ENCODE peak calls at places on chromosomes 11 and 22, in five cellular contexts. One of them, this sample, is unnamed.

GRCh38 chr11:88042238-88043032 is 132.8 kb downstream of the RAB38 start:
- DNase-seq in K562: no peak
- DNase-seq in HepG2: no peak
- DNase-seq in GM23338: no peak
- DNase-seq in H1: no peak
- DNase-seq in this sample: no peak

GRCh38 chr11:4881860-4882500 is at the start of gene OR51T1:
- DNase-seq in K562: peak; percentile 65
- DNase-seq in HepG2: no peak
- DNase-seq in GM23338: no peak
- DNase-seq in H1: no peak
- DNase-seq in this sample: no peak

GRCh38 chr11:119525180-119525854 is 102.3 kb upstream of the THY1 start:
- DNase-seq in K562: no peak
- DNase-seq in HepG2: no peak
- DNase-seq in GM23338: no peak
- DNase-seq in H1: no peak
- DNase-seq in this sample: no peak

GRCh38 chr22:21568207-21569075 is 927 bp downstream of the UBE2L3 start:
- DNase-seq in K562: peak; percentile 87
- DNase-seq in HepG2: peak; percentile 34
- DNase-seq in GM23338: peak; percentile 50
- DNase-seq in H1: no peak
- DNase-seq in this sample: no peak

GRCh38 chr11:122735031-122735430 is 79.5 kb downstream of the UBASH3B start:
- DNase-seq in K562: no peak
- DNase-seq in HepG2: no peak
- DNase-seq in GM23338: no peak
- DNase-seq in H1: no peak
- DNase-seq in this sample: no peak

GRCh38 chr11:94147433-94147845 is 18.8 kb downstream of the PANX1 start:
- DNase-seq in K562: no peak
- DNase-seq in HepG2: no peak
- DNase-seq in GM23338: no peak
- DNase-seq in H1: no peak
- DNase-seq in this sample: no peak

GRCh38 chr22:38725900-38726655 is 20.3 kb downstream of the GTPBP1 start:
- DNase-seq in K562: no peak
- DNase-seq in HepG2: no peak
- DNase-seq in GM23338: no peak
- DNase-seq in H1: no peak
- DNase-seq in this sample: no peak

GRCh38 chr11:120169981-120170698 is 32.2 kb upstream of the TRIM29 start:
- DNase-seq in K562: no peak
- DNase-seq in HepG2: no peak
- DNase-seq in GM23338: no peak
- DNase-seq in H1: no peak
- DNase-seq in this sample: no peak

GRCh38 chr11:73521621-73522020 is 76.3 kb downstream of the FAM168A start:
- DNase-seq in K562: no peak
- DNase-seq in HepG2: peak; percentile 43
- DNase-seq in GM23338: no peak
- DNase-seq in H1: no peak
- DNase-seq in this sample: peak; percentile 53

GRCh38 chr11:130771708-130772107 is 144.6 kb downstream of the SNX19 start:
- DNase-seq in K562: no peak
- DNase-seq in HepG2: no peak
- DNase-seq in GM23338: no peak
- DNase-seq in H1: no peak
- DNase-seq in this sample: no peak

GRCh38 chr11:95364324-95365295 is 133.6 kb upstream of the SESN3 start:
- DNase-seq in K562: no peak
- DNase-seq in HepG2: peak; percentile 79
- DNase-seq in GM23338: no peak
- DNase-seq in H1: no peak
- DNase-seq in this sample: no peak

GRCh38 chr11:119160151-119160550 is 8.4 kb upstream of the NLRX1 start:
- DNase-seq in K562: no peak
- DNase-seq in HepG2: no peak
- DNase-seq in GM23338: no peak
- DNase-seq in H1: no peak
- DNase-seq in this sample: no peak

GRCh38 chr22:37218771-37219411 is 6.6 kb upstream of the SSTR3 start:
- DNase-seq in K562: no peak
- DNase-seq in HepG2: no peak
- DNase-seq in GM23338: no peak
- DNase-seq in H1: no peak
- DNase-seq in this sample: peak; percentile 99

GRCh38 chr11:10454902-10455631 is at the start of gene AMPD3:
- DNase-seq in K562: peak; percentile 82
- DNase-seq in HepG2: peak; percentile 65
- DNase-seq in GM23338: peak; percentile 24
- DNase-seq in H1: no peak
- DNase-seq in this sample: peak; percentile 48

GRCh38 chr11:114200785-114201184 is 95.4 kb upstream of the NNMT start:
- DNase-seq in K562: no peak
- DNase-seq in HepG2: no peak
- DNase-seq in GM23338: no peak
- DNase-seq in H1: no peak
- DNase-seq in this sample: no peak

GRCh38 chr11:14026961-14027360 is 64.4 kb downstream of the SPON1 start:
- DNase-seq in K562: no peak
- DNase-seq in HepG2: no peak
- DNase-seq in GM23338: no peak
- DNase-seq in H1: no peak
- DNase-seq in this sample: no peak

GRCh38 chr11:63737718-63738117 is 30.9 kb downstream of the ZFTA start:
- DNase-seq in K562: no peak
- DNase-seq in HepG2: peak; percentile 56
- DNase-seq in GM23338: no peak
- DNase-seq in H1: no peak
- DNase-seq in this sample: no peak

GRCh38 chr11:63738720-63739360 is 29.7 kb downstream of the ZFTA start:
- DNase-seq in K562: peak; percentile 49
- DNase-seq in HepG2: peak; percentile 65
- DNase-seq in GM23338: peak; percentile 87
- DNase-seq in H1: no peak
- DNase-seq in this sample: peak; percentile 19

DNA sequence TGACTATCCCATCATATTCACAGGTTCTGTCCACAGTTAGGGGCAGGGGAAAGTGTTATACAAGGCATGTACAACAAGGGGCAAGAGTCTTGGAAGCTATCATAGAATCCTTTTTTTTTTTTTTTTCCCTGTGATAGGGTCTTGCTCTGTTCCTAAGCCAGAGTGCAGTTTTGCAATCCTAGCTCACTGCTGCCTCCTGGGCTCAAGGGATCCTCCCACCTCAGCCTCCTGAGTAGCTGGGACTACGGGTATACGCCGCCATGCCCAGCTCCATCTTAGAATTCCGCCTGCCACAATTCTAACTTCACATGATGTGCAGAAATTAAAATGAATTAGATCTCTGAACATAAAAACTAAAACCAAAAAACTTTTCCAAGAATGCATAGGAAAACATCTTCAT is 31.7 kb downstream of the ZFTA start:
- DNase-seq in K562: no peak
- DNase-seq in HepG2: no peak
- DNase-seq in GM23338: no peak
- DNase-seq in H1: no peak
- DNase-seq in this sample: no peak
- H3K27ac ChIP-seq in K562: no peak overlapping the region
- H3K27ac ChIP-seq in HepG2: no peak overlapping the region
- H3K27ac ChIP-seq in GM23338: no peak overlapping the region
- H3K27ac ChIP-seq in H1: no peak overlapping the region
- H3K27ac ChIP-seq in this sample: no peak overlapping the region

GRCh38 chr22:50729391-50730012 is 8.5 kb upstream of the ACR start:
- DNase-seq in K562: no peak
- DNase-seq in HepG2: no peak
- DNase-seq in GM23338: peak; percentile 30
- DNase-seq in H1: no peak
- DNase-seq in this sample: no peak

GRCh38 chr22:50730013-50730891 is 7.8 kb upstream of the ACR start:
- DNase-seq in K562: no peak
- DNase-seq in HepG2: no peak
- DNase-seq in GM23338: peak; percentile 30
- DNase-seq in H1: no peak
- DNase-seq in this sample: no peak

GRCh38 chr22:50732681-50733080 is 5.3 kb upstream of the ACR start:
- DNase-seq in K562: no peak
- DNase-seq in HepG2: no peak
- DNase-seq in GM23338: no peak
- DNase-seq in H1: no peak
- DNase-seq in this sample: no peak

GRCh38 chr22:50731811-50732624 is 6.0 kb upstream of the ACR start:
- DNase-seq in K562: peak; percentile 73
- DNase-seq in HepG2: peak; percentile 28
- DNase-seq in GM23338: peak; percentile 42
- DNase-seq in H1: no peak
- DNase-seq in this sample: no peak

DNA sequence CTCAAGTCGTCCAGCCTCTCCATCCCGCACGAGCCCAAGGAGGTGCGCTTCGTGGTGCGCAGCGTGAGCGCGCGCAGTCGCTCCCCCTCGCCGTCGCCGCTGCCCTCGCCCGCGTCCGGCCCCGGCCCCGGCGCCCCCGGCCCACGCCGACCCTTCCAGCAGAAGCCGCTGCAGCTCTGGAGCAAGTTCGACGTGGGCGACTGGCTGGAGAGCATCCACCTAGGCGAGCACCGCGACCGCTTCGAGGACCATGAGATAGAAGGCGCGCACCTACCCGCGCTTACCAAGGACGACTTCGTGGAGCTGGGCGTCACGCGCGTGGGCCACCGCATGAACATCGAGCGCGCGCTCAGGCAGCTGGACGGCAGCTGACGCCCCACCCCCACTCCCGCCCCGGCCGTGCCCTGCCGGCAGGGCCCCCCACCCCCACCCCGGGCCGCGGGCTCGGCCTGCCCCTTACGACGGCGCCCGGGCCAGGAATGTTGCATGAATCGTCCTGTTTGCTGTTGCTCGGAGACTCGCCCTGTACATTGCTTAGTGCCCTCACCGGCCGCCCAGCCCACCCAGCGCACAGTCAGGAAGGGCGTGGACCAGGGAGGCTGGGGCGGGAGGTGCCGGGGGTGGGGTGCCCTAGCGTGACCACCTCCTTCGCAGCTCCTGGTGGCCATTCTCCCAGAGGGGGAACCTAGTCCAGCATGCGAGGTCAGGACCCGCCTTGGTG is 6.9 kb upstream of the ACR start:
- DNase-seq in K562: no peak
- DNase-seq in HepG2: no peak
- DNase-seq in GM23338: peak; percentile 61
- DNase-seq in H1: no peak
- DNase-seq in this sample: no peak
- TF ChIP-seq CREB1 in K562: no peak
- TF ChIP-seq CREB1 in HepG2: no peak
- TF ChIP-seq CREB1 in GM23338: no peak
- TF ChIP-seq CREB1 in H1: no peak
- TF ChIP-seq CREB1 in this sample: no peak

GRCh38 chr11:3164138-3164539 is 971 bp downstream of the OSBPL5 start:
- DNase-seq in K562: no peak
- DNase-seq in HepG2: no peak
- DNase-seq in GM23338: no peak
- DNase-seq in H1: no peak
- DNase-seq in this sample: no peak

GRCh38 chr11:3164540-3165151 is 464 bp downstream of the OSBPL5 start:
- DNase-seq in K562: no peak
- DNase-seq in HepG2: no peak
- DNase-seq in GM23338: peak; percentile 72
- DNase-seq in H1: no peak
- DNase-seq in this sample: no peak

GRCh38 chr11:3162410-3163240 is 2.5 kb downstream of the OSBPL5 start:
- DNase-seq in K562: no peak
- DNase-seq in HepG2: no peak
- DNase-seq in GM23338: no peak
- DNase-seq in H1: no peak
- DNase-seq in this sample: no peak

GRCh38 chr11:3161720-3162409 is 3.2 kb downstream of the OSBPL5 start:
- DNase-seq in K562: no peak
- DNase-seq in HepG2: no peak
- DNase-seq in GM23338: no peak
- DNase-seq in H1: no peak
- DNase-seq in this sample: no peak

DNA sequence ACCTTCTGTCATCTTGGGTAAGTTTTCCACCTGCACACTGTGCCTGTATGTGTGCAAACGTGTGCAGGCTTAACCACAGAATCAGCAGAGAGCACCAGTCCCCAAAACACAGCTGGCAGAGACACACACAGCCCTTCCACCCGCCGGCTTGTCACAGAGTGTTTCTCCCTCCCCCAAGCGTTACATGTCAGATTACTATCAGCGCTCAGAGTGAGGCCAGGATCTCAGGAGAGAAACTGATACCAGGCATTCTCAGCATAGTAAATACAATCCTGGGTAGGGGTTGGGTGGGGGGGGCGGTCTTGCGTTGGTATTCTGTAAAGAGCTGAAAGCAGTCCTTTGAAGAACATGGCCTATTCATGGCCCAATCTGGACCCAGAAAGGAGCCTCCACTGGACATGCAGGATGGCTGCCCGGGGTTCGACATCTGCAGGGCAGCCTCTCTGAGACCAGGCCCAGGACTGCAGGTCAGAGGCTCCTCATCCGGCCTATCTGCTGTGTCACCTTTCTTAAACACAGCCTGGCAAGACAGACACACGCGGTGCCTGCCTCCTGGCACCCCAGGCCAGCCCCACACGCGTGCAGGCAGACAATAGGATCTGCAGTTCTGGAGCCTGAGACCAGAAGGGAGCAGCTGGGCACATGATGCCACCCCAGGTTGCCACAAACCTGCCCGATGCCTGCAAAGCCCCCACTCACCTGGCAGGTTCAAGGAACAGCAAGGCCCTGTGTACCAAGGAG is 1.7 kb downstream of the OSBPL5 start:
- DNase-seq in K562: no peak
- DNase-seq in HepG2: no peak
- DNase-seq in GM23338: no peak
- DNase-seq in H1: no peak
- DNase-seq in this sample: no peak
- H3K27ac ChIP-seq in K562: no peak overlapping the region
- H3K27ac ChIP-seq in HepG2: no peak overlapping the region
- H3K27ac ChIP-seq in GM23338: no peak overlapping the region
- H3K27ac ChIP-seq in H1: no peak overlapping the region
- H3K27ac ChIP-seq in this sample: no peak overlapping the region

GRCh38 chr11:112543390-112543789 is 282.7 kb upstream of the PLET1 start:
- DNase-seq in K562: no peak
- DNase-seq in HepG2: no peak
- DNase-seq in GM23338: no peak
- DNase-seq in H1: no peak
- DNase-seq in this sample: no peak

GRCh38 chr11:112541140-112541901 is 280.7 kb upstream of the PLET1 start:
- DNase-seq in K562: no peak
- DNase-seq in HepG2: no peak
- DNase-seq in GM23338: peak; percentile 10
- DNase-seq in H1: no peak
- DNase-seq in this sample: no peak

GRCh38 chr11:112540261-112540660 is 279.6 kb upstream of the PLET1 start:
- DNase-seq in K562: no peak
- DNase-seq in HepG2: no peak
- DNase-seq in GM23338: no peak
- DNase-seq in H1: no peak
- DNase-seq in this sample: no peak

GRCh38 chr11:112539741-112540140 is 279.1 kb upstream of the PLET1 start:
- DNase-seq in K562: no peak
- DNase-seq in HepG2: no peak
- DNase-seq in GM23338: no peak
- DNase-seq in H1: no peak
- DNase-seq in this sample: no peak

GRCh38 chr11:112542479-112542878 is 281.8 kb upstream of the PLET1 start:
- DNase-seq in K562: no peak
- DNase-seq in HepG2: no peak
- DNase-seq in GM23338: no peak
- DNase-seq in H1: no peak
- DNase-seq in this sample: no peak
- TF ChIP-seq CREB1 in K562: no peak
- TF ChIP-seq CREB1 in HepG2: no peak
- TF ChIP-seq CREB1 in GM23338: no peak
- TF ChIP-seq CREB1 in H1: no peak
- TF ChIP-seq CREB1 in this sample: no peak